ENCODE peak calls at places on chromosomes 1 and 21, in eight cellular contexts. One of them, this sample, is unnamed.

GRCh38 chr1:36096500-36097412 is 8.1 kb downstream of the ADPRS start:
- DNase-seq in activated T-cell treated with anti-CD3 and anti-CD28 coated beads, Interleukin-2, amount 50 U/mL, for 24 hours: no peak
- DNase-seq in aorta: peak; percentile 73
- DNase-seq in amniotic stem cell: no peak
- DNase-seq in adipocyte: no peak
- DNase-seq in HTR-8/SVneo: no peak
- DNase-seq in anterior cingulate cortex: no peak
- DNase-seq in HEK293T: no peak
- DNase-seq in this sample: no peak

GRCh38 chr21:38538353-38538752 is 40.1 kb upstream of the ERG start:
- DNase-seq in activated T-cell treated with anti-CD3 and anti-CD28 coated beads, Interleukin-2, amount 50 U/mL, for 24 hours: no peak
- DNase-seq in aorta: no peak
- DNase-seq in amniotic stem cell: no peak
- DNase-seq in adipocyte: no peak
- DNase-seq in HTR-8/SVneo: no peak
- DNase-seq in anterior cingulate cortex: no peak
- DNase-seq in HEK293T: no peak
- DNase-seq in this sample: no peak

GRCh38 chr1:60277269-60277668 is 203.7 kb upstream of the C1orf87 start:
- DNase-seq in activated T-cell treated with anti-CD3 and anti-CD28 coated beads, Interleukin-2, amount 50 U/mL, for 24 hours: no peak
- DNase-seq in aorta: no peak
- DNase-seq in amniotic stem cell: no peak
- DNase-seq in adipocyte: no peak
- DNase-seq in HTR-8/SVneo: no peak
- DNase-seq in anterior cingulate cortex: no peak
- DNase-seq in HEK293T: no peak
- DNase-seq in this sample: no peak

GRCh38 chr1:1974834-1975233 is 28.8 kb downstream of the CFAP74 start:
- DNase-seq in activated T-cell treated with anti-CD3 and anti-CD28 coated beads, Interleukin-2, amount 50 U/mL, for 24 hours: no peak
- DNase-seq in aorta: no peak
- DNase-seq in amniotic stem cell: no peak
- DNase-seq in adipocyte: no peak
- DNase-seq in HTR-8/SVneo: no peak
- DNase-seq in anterior cingulate cortex: no peak
- DNase-seq in HEK293T: no peak
- DNase-seq in this sample: no peak

GRCh38 chr1:38239258-38239657 is 192.7 kb upstream of the POU3F1 start:
- DNase-seq in activated T-cell treated with anti-CD3 and anti-CD28 coated beads, Interleukin-2, amount 50 U/mL, for 24 hours: no peak
- DNase-seq in aorta: peak; percentile 56
- DNase-seq in amniotic stem cell: no peak
- DNase-seq in adipocyte: no peak
- DNase-seq in HTR-8/SVneo: no peak
- DNase-seq in anterior cingulate cortex: no peak
- DNase-seq in HEK293T: no peak
- DNase-seq in this sample: no peak

GRCh38 chr1:156615946-156616345 is 3.3 kb upstream of the HAPLN2 start:
- DNase-seq in activated T-cell treated with anti-CD3 and anti-CD28 coated beads, Interleukin-2, amount 50 U/mL, for 24 hours: no peak
- DNase-seq in aorta: peak; percentile 46
- DNase-seq in amniotic stem cell: no peak
- DNase-seq in adipocyte: no peak
- DNase-seq in HTR-8/SVneo: no peak
- DNase-seq in anterior cingulate cortex: no peak
- DNase-seq in HEK293T: no peak
- DNase-seq in this sample: no peak

GRCh38 chr1:37439672-37439995 is 34.7 kb upstream of the ZC3H12A start:
- DNase-seq in activated T-cell treated with anti-CD3 and anti-CD28 coated beads, Interleukin-2, amount 50 U/mL, for 24 hours: no peak
- DNase-seq in aorta: no peak
- DNase-seq in amniotic stem cell: no peak
- DNase-seq in adipocyte: no peak
- DNase-seq in HTR-8/SVneo: no peak
- DNase-seq in anterior cingulate cortex: no peak
- DNase-seq in HEK293T: no peak
- DNase-seq in this sample: no peak

GRCh38 chr1:9101510-9102146 is 27.3 kb downstream of the GPR157 start:
- DNase-seq in activated T-cell treated with anti-CD3 and anti-CD28 coated beads, Interleukin-2, amount 50 U/mL, for 24 hours: no peak
- DNase-seq in aorta: no peak
- DNase-seq in amniotic stem cell: peak; percentile 6
- DNase-seq in adipocyte: peak; percentile 68
- DNase-seq in HTR-8/SVneo: peak; percentile 56
- DNase-seq in anterior cingulate cortex: no peak
- DNase-seq in HEK293T: peak; percentile 65
- DNase-seq in this sample: no peak

GRCh38 chr1:25673962-25674928 is 57.7 kb downstream of the MAN1C1 start:
- DNase-seq in activated T-cell treated with anti-CD3 and anti-CD28 coated beads, Interleukin-2, amount 50 U/mL, for 24 hours: no peak
- DNase-seq in aorta: peak; percentile 52
- DNase-seq in amniotic stem cell: no peak
- DNase-seq in adipocyte: no peak
- DNase-seq in HTR-8/SVneo: no peak
- DNase-seq in anterior cingulate cortex: no peak
- DNase-seq in HEK293T: no peak
- DNase-seq in this sample: no peak

GRCh38 chr1:229023651-229024295 is 247.1 kb upstream of the RAB4A start:
- DNase-seq in activated T-cell treated with anti-CD3 and anti-CD28 coated beads, Interleukin-2, amount 50 U/mL, for 24 hours: peak; percentile 18
- DNase-seq in aorta: no peak
- DNase-seq in amniotic stem cell: no peak
- DNase-seq in adipocyte: no peak
- DNase-seq in HTR-8/SVneo: no peak
- DNase-seq in anterior cingulate cortex: no peak
- DNase-seq in HEK293T: no peak
- DNase-seq in this sample: no peak

GRCh38 chr1:25743164-25744139 is 56.5 kb upstream of the SELENON start:
- DNase-seq in activated T-cell treated with anti-CD3 and anti-CD28 coated beads, Interleukin-2, amount 50 U/mL, for 24 hours: no peak
- DNase-seq in aorta: peak; percentile 94
- DNase-seq in amniotic stem cell: no peak
- DNase-seq in adipocyte: peak; percentile 18
- DNase-seq in HTR-8/SVneo: no peak
- DNase-seq in anterior cingulate cortex: no peak
- DNase-seq in HEK293T: no peak
- DNase-seq in this sample: peak; percentile 80

GRCh38 chr1:94580367-94581115 is 39.0 kb upstream of the F3 start:
- DNase-seq in activated T-cell treated with anti-CD3 and anti-CD28 coated beads, Interleukin-2, amount 50 U/mL, for 24 hours: no peak
- DNase-seq in aorta: no peak
- DNase-seq in amniotic stem cell: no peak
- DNase-seq in adipocyte: peak; percentile 70
- DNase-seq in HTR-8/SVneo: no peak
- DNase-seq in anterior cingulate cortex: no peak
- DNase-seq in HEK293T: no peak
- DNase-seq in this sample: no peak

GRCh38 chr1:23634840-23635642 is 56.6 kb upstream of the RPL11 start:
- DNase-seq in activated T-cell treated with anti-CD3 and anti-CD28 coated beads, Interleukin-2, amount 50 U/mL, for 24 hours: peak; percentile 69
- DNase-seq in aorta: peak; percentile 79
- DNase-seq in amniotic stem cell: no peak
- DNase-seq in adipocyte: peak; percentile 88
- DNase-seq in HTR-8/SVneo: peak; percentile 86
- DNase-seq in anterior cingulate cortex: no peak
- DNase-seq in HEK293T: peak; percentile 82
- DNase-seq in this sample: peak; percentile 56

GRCh38 chr1:226001088-226001487 is 1.9 kb upstream of the SDE2 start:
- DNase-seq in activated T-cell treated with anti-CD3 and anti-CD28 coated beads, Interleukin-2, amount 50 U/mL, for 24 hours: no peak
- DNase-seq in aorta: no peak
- DNase-seq in amniotic stem cell: no peak
- DNase-seq in adipocyte: no peak
- DNase-seq in HTR-8/SVneo: no peak
- DNase-seq in anterior cingulate cortex: no peak
- DNase-seq in HEK293T: no peak
- DNase-seq in this sample: no peak

GRCh38 chr1:39713557-39713956 is 22.3 kb upstream of the HPCAL4 start:
- DNase-seq in activated T-cell treated with anti-CD3 and anti-CD28 coated beads, Interleukin-2, amount 50 U/mL, for 24 hours: no peak
- DNase-seq in aorta: no peak
- DNase-seq in amniotic stem cell: no peak
- DNase-seq in adipocyte: no peak
- DNase-seq in HTR-8/SVneo: no peak
- DNase-seq in anterior cingulate cortex: no peak
- DNase-seq in HEK293T: no peak
- DNase-seq in this sample: no peak

GRCh38 chr1:212860713-212861581 is 2.9 kb downstream of the FLVCR1 start:
- DNase-seq in activated T-cell treated with anti-CD3 and anti-CD28 coated beads, Interleukin-2, amount 50 U/mL, for 24 hours: no peak
- DNase-seq in aorta: no peak
- DNase-seq in amniotic stem cell: no peak
- DNase-seq in adipocyte: no peak
- DNase-seq in HTR-8/SVneo: no peak
- DNase-seq in anterior cingulate cortex: no peak
- DNase-seq in HEK293T: no peak
- DNase-seq in this sample: no peak

GRCh38 chr1:154961497-154962237 is at the start of gene PYGO2:
- DNase-seq in activated T-cell treated with anti-CD3 and anti-CD28 coated beads, Interleukin-2, amount 50 U/mL, for 24 hours: peak; percentile 91
- DNase-seq in aorta: peak; percentile 95
- DNase-seq in amniotic stem cell: no peak
- DNase-seq in adipocyte: peak; percentile 88
- DNase-seq in HTR-8/SVneo: peak; percentile 64
- DNase-seq in anterior cingulate cortex: peak; percentile 77
- DNase-seq in HEK293T: peak; percentile 87
- DNase-seq in this sample: peak; percentile 63

This sample was measured in foreskin melanocyte.